ENCODE peak calls at places on chromosome 5, in ten cellular contexts. I is SJSA1; U is GM04503; R is stimulated activated CD8-positive, alpha-beta memory T cell treated with anti-CD3 and anti-CD28 coated beads, Interleukin-2, amount 100 ng/mL, for 1 hour; J is NCI-H345; D is GM12864; L is activated naive CD4-positive, alpha-beta T cell; K is posterior vena cava; Z is D341Med; M is WTC11. F is an unnamed sample.

GRCh38 chr5:138596105-138596987 is 21.1 kb upstream of the HSPA9 start:
- DNase-seq in M (no peak), L (no peak), J (no peak), D (no peak), Z (no peak), U (no peak), R (no peak), K (no peak), I (no peak), F (no peak)

GRCh38 chr5:134273642-134274361 is 47.9 kb upstream of the PPP2CA start:
- DNase-seq in D (no peak), L (no peak), R (no peak), U (no peak), Z (no peak), K (no peak), J (no peak), M (no peak), I (peak), F (peak)

GRCh38 chr5:87916320-87916719 is 352.3 kb downstream of the TMEM161B start:
- DNase-seq in L (no peak), U (no peak), M (no peak), D (no peak), J (no peak), K (no peak), I (no peak), R (no peak), Z (no peak), F (no peak)

GRCh38 chr5:56152437-56152836 is 80.7 kb downstream of the ANKRD55 start:
- DNase-seq in D (no peak), Z (no peak), J (no peak), U (no peak), M (no peak), I (no peak), R (no peak), L (no peak), K (no peak), F (no peak)

GRCh38 chr5:154296525-154297159 is 106.1 kb downstream of the GALNT10 start:
- DNase-seq in R (no peak), K (no peak), U (no peak), Z (no peak), D (no peak), M (no peak), I (peak), J (no peak), L (no peak), F (no peak)

GRCh38 chr5:156015137-156015536 is 311.8 kb upstream of the SGCD start:
- DNase-seq in D (no peak), J (no peak), Z (no peak), I (no peak), L (no peak), K (no peak), R (no peak), M (no peak), U (no peak), F (no peak)

GRCh38 chr5:134502259-134502658 is 23.2 kb upstream of the JADE2 start:
- DNase-seq in L (no peak), U (no peak), Z (no peak), R (no peak), J (no peak), I (no peak), M (no peak), K (no peak), D (no peak), F (peak)

GRCh38 chr5:52531105-52531504 is 256.6 kb upstream of the ITGA1 start:
- DNase-seq in I (no peak), U (no peak), L (no peak), J (no peak), R (no peak), Z (no peak), D (no peak), M (no peak), K (no peak), F (no peak)

GRCh38 chr5:147763791-147764525 is 18.6 kb downstream of the JAKMIP2 start:
- DNase-seq in J (no peak), I (peak), U (peak), M (no peak), L (no peak), K (no peak), Z (no peak), D (no peak), R (no peak), F (no peak)

GRCh38 chr5:1110930-1111726 is 735 bp downstream of the SLC12A7 start:
- DNase-seq in Z (peak), K (no peak), D (no peak), M (no peak), I (no peak), J (peak), U (no peak), R (no peak), L (no peak), F (peak)

GRCh38 chr5:6808462-6808861 is 95.2 kb downstream of the TENT4A start:
- DNase-seq in I (no peak), D (no peak), U (no peak), Z (no peak), K (no peak), J (no peak), M (no peak), R (no peak), L (no peak), F (no peak)

GRCh38 chr5:175129619-175130018 is 314.4 kb downstream of the DRD1 start:
- DNase-seq in I (no peak), U (no peak), J (no peak), L (no peak), K (no peak), R (no peak), Z (no peak), M (no peak), D (no peak), F (no peak)

GRCh38 chr5:138666226-138666742 is 86.9 kb upstream of the CTNNA1 start:
- DNase-seq in K (no peak), M (no peak), D (no peak), R (no peak), U (no peak), I (no peak), J (no peak), L (no peak), Z (no peak), F (no peak)

GRCh38 chr5:1127991-1128785 is 16.3 kb upstream of the SLC12A7 start:
- DNase-seq in L (no peak), M (no peak), D (no peak), J (peak), R (no peak), U (no peak), K (no peak), Z (no peak), I (no peak), F (no peak)

GRCh38 chr5:76457685-76458491 is 54.8 kb downstream of the IQGAP2 start:
- DNase-seq in J (no peak), L (no peak), K (no peak), R (no peak), D (no peak), I (no peak), U (no peak), Z (no peak), M (no peak), F (no peak)

GRCh38 chr5:38923661-38924451 is 78.0 kb downstream of the OSMR start:
- DNase-seq in R (no peak), D (no peak), U (peak), L (no peak), I (no peak), K (no peak), J (no peak), M (no peak), Z (no peak), F (no peak)

GRCh38 chr5:80837679-80838078 is 122.5 kb upstream of the RASGRF2 start:
- DNase-seq in J (no peak), D (peak), U (no peak), M (no peak), L (no peak), K (no peak), Z (no peak), I (no peak), R (no peak), F (no peak)

GRCh38 chr5:114266374-114266773 is 95.5 kb upstream of the KCNN2 start:
- DNase-seq in D (no peak), L (no peak), M (no peak), U (no peak), I (no peak), Z (no peak), K (no peak), J (no peak), R (no peak), F (no peak)

GRCh38 chr5:152883061-152883460 is 478.0 kb upstream of the NMUR2 start:
- DNase-seq in D (no peak), U (no peak), K (no peak), R (no peak), L (no peak), Z (no peak), J (peak), M (no peak), I (no peak), F (peak)